ENCODE peak calls at places on chromosomes 6 and 20, in ten cellular contexts. One of them, this sample, is unnamed.

GRCh38 chr6:166627875-166628849 is 1.1 kb upstream of the RPS6KA2 start:
- DNase-seq in GM10248: peak; percentile 57
- DNase-seq in epithelial cell of esophagus: peak; percentile 63
- DNase-seq in WTC11: peak; percentile 60
- DNase-seq in cardiac fibroblast: peak; percentile 62
- DNase-seq in A549: no peak
- DNase-seq in AG10803: peak; percentile 29
- DNase-seq in omental fat pad: peak; percentile 47
- DNase-seq in OCI-LY7: peak; percentile 67
- DNase-seq in D721Med: no peak
- DNase-seq in this sample: peak; percentile 77

GRCh38 chr20:57526885-57527566 is 2.1 kb upstream of the CTCFL start:
- DNase-seq in OCI-LY7: no peak
- DNase-seq in GM10248: no peak
- DNase-seq in AG10803: no peak
- DNase-seq in epithelial cell of esophagus: no peak
- DNase-seq in cardiac fibroblast: no peak
- DNase-seq in WTC11: no peak
- DNase-seq in omental fat pad: no peak
- DNase-seq in D721Med: no peak
- DNase-seq in A549: no peak
- DNase-seq in this sample: no peak

GRCh38 chr6:110575910-110576463 is 99.6 kb upstream of the SLC22A16 start:
- DNase-seq in WTC11: no peak
- DNase-seq in OCI-LY7: no peak
- DNase-seq in GM10248: no peak
- DNase-seq in AG10803: no peak
- DNase-seq in A549: no peak
- DNase-seq in cardiac fibroblast: no peak
- DNase-seq in omental fat pad: no peak
- DNase-seq in epithelial cell of esophagus: no peak
- DNase-seq in D721Med: no peak
- DNase-seq in this sample: no peak

GRCh38 chr20:10179574-10180298 is 38.9 kb upstream of the SNAP25 start:
- DNase-seq in OCI-LY7: no peak
- DNase-seq in omental fat pad: no peak
- DNase-seq in AG10803: no peak
- DNase-seq in D721Med: no peak
- DNase-seq in WTC11: peak; percentile 47
- DNase-seq in epithelial cell of esophagus: peak; percentile 6
- DNase-seq in cardiac fibroblast: peak; percentile 10
- DNase-seq in A549: peak; percentile 49
- DNase-seq in GM10248: no peak
- DNase-seq in this sample: no peak

GRCh38 chr6:164039954-164040375 is 625.4 kb downstream of the QKI start:
- DNase-seq in WTC11: no peak
- DNase-seq in epithelial cell of esophagus: no peak
- DNase-seq in OCI-LY7: no peak
- DNase-seq in AG10803: peak; percentile 61
- DNase-seq in A549: no peak
- DNase-seq in cardiac fibroblast: peak; percentile 59
- DNase-seq in GM10248: no peak
- DNase-seq in omental fat pad: no peak
- DNase-seq in D721Med: no peak
- DNase-seq in this sample: no peak

GRCh38 chr6:17212541-17213371 is 68.4 kb upstream of the RBM24 start:
- DNase-seq in omental fat pad: no peak
- DNase-seq in cardiac fibroblast: no peak
- DNase-seq in AG10803: no peak
- DNase-seq in epithelial cell of esophagus: no peak
- DNase-seq in WTC11: no peak
- DNase-seq in OCI-LY7: no peak
- DNase-seq in A549: no peak
- DNase-seq in GM10248: no peak
- DNase-seq in D721Med: no peak
- DNase-seq in this sample: no peak

GRCh38 chr6:163438940-163439335 is 24.4 kb downstream of the QKI start:
- DNase-seq in WTC11: no peak
- DNase-seq in GM10248: no peak
- DNase-seq in cardiac fibroblast: no peak
- DNase-seq in D721Med: no peak
- DNase-seq in A549: no peak
- DNase-seq in omental fat pad: peak; percentile 56
- DNase-seq in epithelial cell of esophagus: no peak
- DNase-seq in OCI-LY7: no peak
- DNase-seq in AG10803: no peak
- DNase-seq in this sample: no peak

GRCh38 chr6:87407896-87408720 is at the start of gene CFAP206:
- DNase-seq in cardiac fibroblast: peak; percentile 87
- DNase-seq in epithelial cell of esophagus: peak; percentile 87
- DNase-seq in omental fat pad: peak; percentile 42
- DNase-seq in GM10248: peak; percentile 88
- DNase-seq in D721Med: peak; percentile 48
- DNase-seq in OCI-LY7: peak; percentile 90
- DNase-seq in WTC11: peak; percentile 77
- DNase-seq in A549: peak; percentile 84
- DNase-seq in AG10803: peak; percentile 82
- DNase-seq in this sample: peak; percentile 93

GRCh38 chr6:137873273-137873762 is 6.3 kb downstream of the TNFAIP3 start:
- DNase-seq in D721Med: no peak
- DNase-seq in omental fat pad: no peak
- DNase-seq in cardiac fibroblast: peak; percentile 99
- DNase-seq in GM10248: peak; percentile 54
- DNase-seq in WTC11: no peak
- DNase-seq in A549: peak; percentile 82
- DNase-seq in OCI-LY7: no peak
- DNase-seq in AG10803: peak; percentile 90
- DNase-seq in epithelial cell of esophagus: peak; percentile 96
- DNase-seq in this sample: peak; percentile 92

GRCh38 chr6:119445666-119446622 is 96.4 kb upstream of the MAN1A1 start:
- DNase-seq in GM10248: no peak
- DNase-seq in OCI-LY7: no peak
- DNase-seq in epithelial cell of esophagus: peak; percentile 75
- DNase-seq in omental fat pad: no peak
- DNase-seq in WTC11: no peak
- DNase-seq in cardiac fibroblast: peak; percentile 81
- DNase-seq in D721Med: no peak
- DNase-seq in A549: no peak
- DNase-seq in AG10803: peak; percentile 72
- DNase-seq in this sample: peak; percentile 43

GRCh38 chr6:107491791-107492674 is 2.1 kb downstream of the SOBP start:
- DNase-seq in cardiac fibroblast: peak; percentile 87
- DNase-seq in AG10803: peak; percentile 63
- DNase-seq in D721Med: no peak
- DNase-seq in GM10248: no peak
- DNase-seq in omental fat pad: no peak
- DNase-seq in epithelial cell of esophagus: no peak
- DNase-seq in OCI-LY7: no peak
- DNase-seq in A549: no peak
- DNase-seq in WTC11: no peak
- DNase-seq in this sample: peak; percentile 93

GRCh38 chr20:41374568-41374920 is 7.9 kb upstream of the EMILIN3 start:
- DNase-seq in AG10803: no peak
- DNase-seq in cardiac fibroblast: no peak
- DNase-seq in omental fat pad: no peak
- DNase-seq in D721Med: no peak
- DNase-seq in A549: no peak
- DNase-seq in GM10248: no peak
- DNase-seq in OCI-LY7: no peak
- DNase-seq in epithelial cell of esophagus: no peak
- DNase-seq in WTC11: no peak
- DNase-seq in this sample: no peak

GRCh38 chr6:170212956-170213636 is 77.8 kb downstream of the DLL1 start:
- DNase-seq in epithelial cell of esophagus: no peak
- DNase-seq in D721Med: no peak
- DNase-seq in GM10248: no peak
- DNase-seq in omental fat pad: no peak
- DNase-seq in WTC11: no peak
- DNase-seq in A549: no peak
- DNase-seq in OCI-LY7: no peak
- DNase-seq in cardiac fibroblast: no peak
- DNase-seq in AG10803: no peak
- DNase-seq in this sample: no peak

GRCh38 chr6:44561062-44561591 is 173.6 kb downstream of the CDC5L start:
- DNase-seq in A549: no peak
- DNase-seq in GM10248: peak; percentile 35
- DNase-seq in cardiac fibroblast: no peak
- DNase-seq in epithelial cell of esophagus: no peak
- DNase-seq in OCI-LY7: no peak
- DNase-seq in WTC11: no peak
- DNase-seq in D721Med: no peak
- DNase-seq in omental fat pad: no peak
- DNase-seq in AG10803: no peak
- DNase-seq in this sample: no peak

GRCh38 chr20:25057234-25058050 is 497 bp downstream of the ACSS1 start:
- DNase-seq in cardiac fibroblast: peak; percentile 40
- DNase-seq in AG10803: peak; percentile 51
- DNase-seq in A549: peak; percentile 64
- DNase-seq in omental fat pad: no peak
- DNase-seq in epithelial cell of esophagus: peak; percentile 65
- DNase-seq in GM10248: peak; percentile 71
- DNase-seq in WTC11: peak; percentile 54
- DNase-seq in OCI-LY7: no peak
- DNase-seq in D721Med: no peak
- DNase-seq in this sample: peak; percentile 73
- TF ChIP-seq CTCF in cardiac fibroblast: no peak
- TF ChIP-seq CTCF in AG10803: no peak
- TF ChIP-seq CTCF in A549: no peak
- TF ChIP-seq CTCF in omental fat pad: no peak
- TF ChIP-seq CTCF in epithelial cell of esophagus: no peak
- TF ChIP-seq CTCF in GM10248: no peak
- TF ChIP-seq CTCF in WTC11: no peak
- TF ChIP-seq CTCF in OCI-LY7: no peak
- TF ChIP-seq CTCF in D721Med: no peak
- TF ChIP-seq CTCF in this sample: no peak

DNA sequence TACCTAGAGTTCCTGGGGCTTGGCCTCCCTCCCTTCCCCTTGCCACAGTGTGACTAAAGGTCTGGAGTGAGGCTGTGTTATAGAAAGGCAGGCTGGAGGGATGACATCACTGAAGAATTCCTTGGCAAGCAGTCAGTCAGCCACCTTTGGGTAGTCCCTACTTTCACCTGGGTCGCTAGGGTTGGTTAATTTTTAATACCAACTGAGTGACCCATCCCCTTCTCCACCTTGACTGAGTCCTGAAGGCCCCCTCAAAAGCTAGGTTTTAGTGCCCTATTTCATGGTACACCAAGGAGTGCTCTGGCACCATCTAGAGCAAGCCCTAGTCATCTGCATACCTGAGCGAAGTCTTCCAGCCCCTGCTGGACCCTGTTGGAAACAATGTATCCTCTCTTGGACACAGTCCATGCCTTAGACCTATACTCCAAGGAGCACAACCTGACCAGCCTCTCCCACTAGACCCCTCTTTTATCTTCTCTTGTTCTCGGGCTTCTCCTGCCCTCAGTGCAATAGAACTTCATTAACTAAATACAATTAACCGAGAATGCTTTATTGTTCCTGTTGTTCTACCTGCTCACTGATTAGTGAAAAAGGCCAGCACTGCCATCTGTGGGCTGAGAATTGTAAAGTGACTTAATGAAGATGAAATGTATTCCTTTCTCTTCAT is 44.6 kb downstream of the RIN2 start:
- DNase-seq in epithelial cell of esophagus: peak; percentile 93
- DNase-seq in GM10248: no peak
- DNase-seq in OCI-LY7: no peak
- DNase-seq in omental fat pad: no peak
- DNase-seq in cardiac fibroblast: peak; percentile 61
- DNase-seq in AG10803: no peak
- DNase-seq in A549: peak; percentile 76
- DNase-seq in WTC11: peak; percentile 30
- DNase-seq in D721Med: no peak
- DNase-seq in this sample: no peak
- TF ChIP-seq CTCF in epithelial cell of esophagus: peak; percentile 52
- TF ChIP-seq CTCF in GM10248: peak; percentile 12
- TF ChIP-seq CTCF in OCI-LY7: peak; percentile 51
- TF ChIP-seq CTCF in omental fat pad: no peak
- TF ChIP-seq CTCF in cardiac fibroblast: no peak
- TF ChIP-seq CTCF in AG10803: no peak
- TF ChIP-seq CTCF in A549: peak; percentile 44
- TF ChIP-seq CTCF in WTC11: no peak
- TF ChIP-seq CTCF in D721Med: peak; percentile 36
- TF ChIP-seq CTCF in this sample: no peak

DNA sequence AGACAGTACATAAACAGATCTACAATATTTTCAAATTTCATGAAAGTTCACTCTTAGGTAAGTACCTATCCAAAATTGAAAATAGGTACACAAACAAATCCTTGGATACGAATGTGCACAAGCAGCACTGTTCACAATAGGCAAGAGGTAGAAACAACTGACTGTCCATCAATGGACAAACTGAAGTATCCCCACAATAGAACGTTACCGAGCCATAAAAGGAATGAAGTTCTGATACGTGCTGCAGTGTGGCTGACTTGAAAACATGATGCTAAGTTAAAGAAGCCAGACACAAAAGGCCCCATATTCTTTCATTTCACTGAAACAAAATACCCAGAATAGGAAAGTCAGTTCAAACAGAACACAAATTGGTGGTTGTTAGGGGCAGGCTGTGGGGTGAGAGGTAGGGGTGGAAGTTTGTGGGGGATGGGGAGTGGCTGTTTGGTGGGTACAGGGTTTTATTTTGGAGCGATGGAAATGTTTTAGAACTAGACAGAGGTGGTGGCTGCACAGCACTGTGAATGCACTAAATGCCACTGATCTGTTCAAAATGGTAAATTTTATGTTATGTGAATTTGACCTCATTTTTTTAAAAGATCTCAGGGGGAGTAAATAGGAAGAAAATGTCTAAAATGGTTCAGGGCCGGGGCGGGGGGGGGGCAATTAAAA is 89.5 kb downstream of the ZMYND8 start:
- DNase-seq in cardiac fibroblast: no peak
- DNase-seq in AG10803: no peak
- DNase-seq in omental fat pad: no peak
- DNase-seq in epithelial cell of esophagus: no peak
- DNase-seq in OCI-LY7: no peak
- DNase-seq in A549: no peak
- DNase-seq in D721Med: no peak
- DNase-seq in GM10248: no peak
- DNase-seq in WTC11: no peak
- DNase-seq in this sample: no peak
- TF ChIP-seq CTCF in cardiac fibroblast: no peak
- TF ChIP-seq CTCF in AG10803: no peak
- TF ChIP-seq CTCF in omental fat pad: no peak
- TF ChIP-seq CTCF in epithelial cell of esophagus: no peak
- TF ChIP-seq CTCF in OCI-LY7: no peak
- TF ChIP-seq CTCF in A549: no peak
- TF ChIP-seq CTCF in D721Med: no peak
- TF ChIP-seq CTCF in GM10248: no peak
- TF ChIP-seq CTCF in WTC11: no peak
- TF ChIP-seq CTCF in this sample: no peak

DNA sequence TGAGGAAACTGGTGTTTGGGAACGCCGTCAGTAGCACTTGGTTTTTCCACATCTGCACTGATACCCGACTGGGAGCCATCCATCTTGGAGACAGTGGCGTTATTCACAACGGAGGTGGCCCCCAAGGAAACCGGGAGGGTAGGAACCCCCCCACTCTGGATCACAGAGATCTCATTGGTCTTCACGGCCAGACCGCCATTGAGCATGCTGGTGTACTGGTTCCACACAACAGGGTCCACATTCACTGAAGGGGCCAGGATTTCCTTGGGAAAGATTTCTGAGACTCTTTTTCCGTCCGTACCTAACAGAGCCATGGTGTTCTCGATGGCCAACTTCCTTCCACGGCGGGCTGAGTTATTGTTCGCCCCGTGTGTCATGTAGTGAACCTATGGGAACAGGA is 16.1 kb upstream of the ATP9A start:
- DNase-seq in D721Med: no peak
- DNase-seq in epithelial cell of esophagus: no peak
- DNase-seq in AG10803: no peak
- DNase-seq in WTC11: no peak
- DNase-seq in GM10248: no peak
- DNase-seq in OCI-LY7: no peak
- DNase-seq in cardiac fibroblast: no peak
- DNase-seq in A549: no peak
- DNase-seq in omental fat pad: no peak
- DNase-seq in this sample: no peak
- TF ChIP-seq CTCF in D721Med: no peak
- TF ChIP-seq CTCF in epithelial cell of esophagus: no peak
- TF ChIP-seq CTCF in AG10803: no peak
- TF ChIP-seq CTCF in WTC11: no peak
- TF ChIP-seq CTCF in GM10248: no peak
- TF ChIP-seq CTCF in OCI-LY7: no peak
- TF ChIP-seq CTCF in cardiac fibroblast: no peak
- TF ChIP-seq CTCF in A549: no peak
- TF ChIP-seq CTCF in omental fat pad: no peak
- TF ChIP-seq CTCF in this sample: no peak